ENCODE peak calls at places on chromosome 9, in five cellular contexts. C is prostate gland, Z is GM23248, Q is RWPE1, T is IMR-90. W is an unnamed sample.

GRCh38 chr9:72168075-72168474 is 18.8 kb downstream of the GDA start:
- DNase-seq in T (no peak), Z (no peak), C (no peak), Q (no peak), W (no peak)

GRCh38 chr9:242461-243080 is 27.9 kb downstream of the DOCK8 start:
- DNase-seq in C (no peak), Z (no peak), Q (no peak), T (peak), W (no peak)

GRCh38 chr9:122498883-122499288 is 11.7 kb upstream of the OR1J2 start:
- DNase-seq in Q (peak), T (peak), Z (peak), C (peak), W (no peak)

GRCh38 chr9:90783552-90783951 is 18.1 kb upstream of the SYK start:
- DNase-seq in Q (no peak), T (no peak), C (no peak), Z (no peak), W (no peak)

GRCh38 chr9:112097712-112098688 is 77.1 kb downstream of the SUSD1 start:
- DNase-seq in C (peak), Z (peak), Q (peak), T (peak), W (no peak)

GRCh38 chr9:121196389-121196788 is 5.3 kb downstream of the RAB14 start:
- DNase-seq in Q (no peak), Z (no peak), C (no peak), T (no peak), W (no peak)

GRCh38 chr9:134748637-134749036 is 107.0 kb downstream of the COL5A1 start:
- DNase-seq in Q (no peak), T (peak), Z (no peak), C (no peak), W (no peak)

GRCh38 chr9:76537150-76537646 is 78.2 kb downstream of the GCNT1 start:
- DNase-seq in Z (no peak), C (no peak), Q (no peak), T (no peak), W (no peak)

GRCh38 chr9:113566011-113566711 is 102.6 kb downstream of the RGS3 start:
- DNase-seq in Z (peak), T (no peak), C (no peak), Q (peak), W (no peak)

GRCh38 chr9:23123048-23123632 is 676.5 kb downstream of the DMRTA1 start:
- DNase-seq in Z (peak), Q (peak), C (peak), T (peak), W (no peak)

GRCh38 chr9:21434202-21435014 is 5.8 kb upstream of the IFNA1 start:
- DNase-seq in C (no peak), Z (peak), T (peak), Q (peak), W (peak)

GRCh38 chr9:16824545-16825041 is 45.9 kb downstream of the BNC2 start:
- DNase-seq in Z (no peak), C (peak), T (peak), Q (peak), W (no peak)

GRCh38 chr9:114798793-114799427 is 6.9 kb downstream of the TNFSF15 start:
- DNase-seq in T (no peak), Q (peak), C (no peak), Z (no peak), W (no peak)

GRCh38 chr9:74960548-74960947 is 7.8 kb upstream of the C9orf40 start:
- DNase-seq in C (no peak), Q (peak), Z (peak), T (peak), W (peak)

GRCh38 chr9:10112070-10112469 is 500.7 kb downstream of the PTPRD start:
- DNase-seq in T (no peak), Q (no peak), C (no peak), Z (no peak), W (no peak)

GRCh38 chr9:79489241-79490000 is 82.3 kb upstream of the TLE4 start:
- DNase-seq in C (peak), Z (peak), Q (peak), T (peak), W (peak)

GRCh38 chr9:116767219-116767618 is 80.1 kb downstream of the TRIM32 start:
- DNase-seq in Q (no peak), C (no peak), T (no peak), Z (no peak), W (no peak)

GRCh38 chr9:116873441-116873840 is 186.3 kb downstream of the TRIM32 start:
- DNase-seq in Z (no peak), Q (no peak), C (no peak), T (no peak), W (no peak)

GRCh38 chr9:126676685-126677143 is 63.0 kb downstream of the LMX1B start:
- DNase-seq in Z (no peak), C (no peak), Q (peak), T (no peak), W (no peak)

GRCh38 chr9:36317766-36318165 is 59.5 kb upstream of the GNE start:
- DNase-seq in C (no peak), Q (peak), T (no peak), Z (no peak), W (peak)

GRCh38 chr9:69097053-69097452 is 61.5 kb downstream of the FXN start:
- DNase-seq in Q (peak), Z (peak), C (peak), T (peak), W (no peak)

GRCh38 chr9:94860678-94861588 is 134.4 kb downstream of the AOPEP start:
- DNase-seq in Q (no peak), Z (peak), C (no peak), T (peak), W (no peak)
- H3K27ac ChIP-seq in Q (peak), Z (peak), C (no peak), T (peak), W (no peak)

GRCh38 chr9:98455256-98455956 is 200.0 kb upstream of the TBC1D2 start:
- DNase-seq in T (no peak), Q (no peak), C (no peak), Z (no peak), W (no peak)
- H3K27ac ChIP-seq in T (no peak), Q (no peak), C (no peak), Z (peak), W (no peak)

DNA sequence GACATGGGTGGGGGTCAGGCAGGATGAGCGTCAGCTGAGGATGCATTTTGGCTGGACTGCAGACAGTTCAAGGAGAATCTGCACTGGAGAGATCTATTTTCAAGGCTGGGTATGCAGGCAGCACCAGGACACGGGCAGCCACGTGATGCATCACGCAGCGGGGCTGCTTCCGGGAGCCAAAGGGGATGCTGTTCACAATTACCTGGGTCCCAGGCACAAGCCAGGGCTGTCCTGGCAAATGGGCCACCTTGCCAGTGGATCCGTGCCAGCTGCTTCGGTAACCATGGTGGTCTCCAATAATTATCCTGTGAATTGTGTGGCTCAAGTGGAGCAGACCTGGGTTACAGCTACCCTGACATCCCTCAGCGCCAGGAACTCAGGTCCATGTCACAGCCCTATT is 17.5 kb downstream of the DBH start:
- DNase-seq in Z (no peak), C (no peak), Q (no peak), T (no peak), W (no peak)
- H3K27ac ChIP-seq in Z (no peak), C (no peak), Q (no peak), T (no peak), W (no peak)

GRCh38 chr9:130023994-130024596 is 18.9 kb downstream of the FNBP1 start:
- DNase-seq in T (no peak), Q (no peak), Z (no peak), C (no peak), W (no peak)
- H3K27ac ChIP-seq in T (no peak), Q (no peak), Z (no peak), C (peak), W (no peak)